ENCODE peak calls at places on chromosome 2, in nine cellular contexts. T is small intestine; D is aorta; B is CD8-positive, alpha-beta memory T cell; N is naive thymus-derived CD4-positive, alpha-beta T cell; V is mesenchymal stem cell; M is GM23248; G is cardiac muscle cell; Y is breast epithelium. U is an unnamed sample.

GRCh38 chr2:157497603-157498314 is 53.9 kb upstream of the CYTIP start:
- DNase-seq in T (peak; percentile 59), D (no peak), B (no peak), N (no peak), V (peak; percentile 32), M (peak; percentile 77), G (peak; percentile 55), Y (no peak), U (peak; percentile 36)

GRCh38 chr2:122210898-122211605 is 455.6 kb downstream of the TSN start:
- DNase-seq in T (no peak), D (no peak), B (no peak), N (no peak), V (no peak), M (no peak), G (no peak), Y (no peak), U (peak; percentile 6)

GRCh38 chr2:240967681-240968621 is 30.5 kb upstream of the SNED1 start:
- DNase-seq in T (no peak), D (peak; percentile 72), B (no peak), N (no peak), V (no peak), M (no peak), G (no peak), Y (no peak), U (no peak)

GRCh38 chr2:241033994-241034393 is 35.6 kb downstream of the SNED1 start:
- DNase-seq in T (no peak), D (no peak), B (no peak), N (no peak), V (no peak), M (no peak), G (no peak), Y (peak; percentile 1), U (no peak)

GRCh38 chr2:227503433-227504406 is 31.8 kb downstream of the AGFG1 start:
- DNase-seq in T (peak; percentile 64), D (no peak), B (no peak), N (no peak), V (peak; percentile 43), M (peak; percentile 88), G (peak; percentile 53), Y (peak; percentile 30), U (peak; percentile 58)

GRCh38 chr2:43541165-43541564 is 54.7 kb downstream of the THADA start:
- DNase-seq in T (no peak), D (no peak), B (no peak), N (no peak), V (no peak), M (peak; percentile 61), G (no peak), Y (no peak), U (no peak)

GRCh38 chr2:113977660-113978523 is 88.0 kb downstream of the ACTR3 start:
- DNase-seq in T (peak; percentile 42), D (no peak), B (no peak), N (no peak), V (peak; percentile 60), M (peak; percentile 75), G (peak; percentile 68), Y (peak; percentile 83), U (peak; percentile 71)

GRCh38 chr2:24050041-24050655 is 607 bp downstream of the FKBP1B start:
- DNase-seq in T (peak; percentile 29), D (peak; percentile 81), B (no peak), N (no peak), V (peak; percentile 34), M (peak; percentile 48), G (peak; percentile 31), Y (no peak), U (no peak)

GRCh38 chr2:190343170-190343499 is 254 bp upstream of the INPP1 start:
- DNase-seq in T (no peak), D (no peak), B (no peak), N (no peak), V (no peak), M (no peak), G (no peak), Y (no peak), U (no peak)

GRCh38 chr2:38438536-38439225 is 61.6 kb upstream of the ATL2 start:
- DNase-seq in T (no peak), D (no peak), B (no peak), N (no peak), V (no peak), M (no peak), G (no peak), Y (no peak), U (no peak)

GRCh38 chr2:22238967-22239366 is 1115.2 kb downstream of the TDRD15 start:
- DNase-seq in T (no peak), D (no peak), B (no peak), N (no peak), V (no peak), M (no peak), G (no peak), Y (no peak), U (no peak)

GRCh38 chr2:29262681-29263260 is 147.6 kb downstream of the CLIP4 start:
- DNase-seq in T (peak; percentile 11), D (no peak), B (no peak), N (no peak), V (no peak), M (no peak), G (no peak), Y (no peak), U (peak; percentile 24)

GRCh38 chr2:86020984-86021383 is 84.7 kb downstream of the POLR1A start:
- DNase-seq in T (no peak), D (peak; percentile 87), B (no peak), N (no peak), V (no peak), M (peak; percentile 39), G (peak; percentile 56), Y (no peak), U (peak; percentile 66)

GRCh38 chr2:96536445-96537065 is at the start of gene ARID5A:
- DNase-seq in T (peak; percentile 90), D (peak; percentile 98), B (peak; percentile 92), N (peak; percentile 84), V (peak; percentile 91), M (peak; percentile 93), G (peak; percentile 92), Y (peak; percentile 95), U (peak; percentile 78)

GRCh38 chr2:96534131-96534530 is 2.4 kb upstream of the ARID5A start:
- DNase-seq in T (no peak), D (peak; percentile 15), B (no peak), N (no peak), V (no peak), M (no peak), G (peak; percentile 17), Y (no peak), U (no peak)

GRCh38 chr2:96533292-96534073 is 3.1 kb upstream of the ARID5A start:
- DNase-seq in T (no peak), D (peak; percentile 95), B (no peak), N (no peak), V (peak; percentile 83), M (peak; percentile 93), G (peak; percentile 85), Y (peak; percentile 92), U (peak; percentile 26)

GRCh38 chr2:96535331-96535730 is 1.2 kb upstream of the ARID5A start:
- DNase-seq in T (no peak), D (peak; percentile 32), B (no peak), N (no peak), V (no peak), M (no peak), G (no peak), Y (no peak), U (no peak)

GRCh38 chr2:96534701-96535181 is 1.8 kb upstream of the ARID5A start:
- DNase-seq in T (no peak), D (peak; percentile 54), B (no peak), N (no peak), V (no peak), M (no peak), G (no peak), Y (peak; percentile 86), U (no peak)
- H3K4me1 ChIP-seq in T (no peaks in the 10 kb centered on the region), D (peaks cover 4% of the 10 kb centered on the region), B (peaks cover 45% of the 10 kb centered on the region), N (peaks cover 32% of the 10 kb centered on the region), V (peaks cover 53% of the 10 kb centered on the region), M (peaks cover 48% of the 10 kb centered on the region), G (peaks cover 37% of the 10 kb centered on the region), Y (peaks cover 46% of the 10 kb centered on the region), U (peaks cover 47% of the 10 kb centered on the region)

GRCh38 chr2:39522518-39522877 is 85.4 kb upstream of the MAP4K3 start:
- DNase-seq in T (no peak), D (no peak), B (no peak), N (no peak), V (no peak), M (no peak), G (no peak), Y (no peak), U (no peak)
- H3K27ac ChIP-seq in T (no peak overlapping the region), D (no peak overlapping the region), B (no peak overlapping the region), N (no peak overlapping the region), V (peak overlapping the region; percentile 74), M (no peak overlapping the region), G (no peak overlapping the region), Y (no peak overlapping the region), U (peak overlapping the region; percentile 84)

DNA sequence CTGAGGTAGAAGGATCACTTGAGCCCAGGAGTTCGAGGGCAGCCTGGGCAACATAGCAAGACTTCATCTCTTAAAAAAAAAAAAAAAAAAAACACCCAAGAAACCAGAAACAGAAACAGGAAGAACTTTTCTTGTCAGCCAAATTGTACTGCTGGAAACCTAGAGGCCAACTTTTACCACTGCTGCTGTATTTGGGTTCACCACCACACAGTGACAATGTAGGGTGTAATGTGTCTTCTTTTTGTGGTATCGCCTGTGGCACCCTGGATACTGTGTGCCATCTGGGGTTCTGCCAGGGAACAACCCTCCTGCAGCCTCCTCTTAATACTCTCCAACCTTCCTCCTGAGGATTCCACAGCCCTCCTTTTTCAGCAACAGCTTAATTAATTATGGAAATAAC is 72.6 kb downstream of the STK39 start:
- DNase-seq in T (no peak), D (no peak), B (no peak), N (no peak), V (no peak), M (no peak), G (no peak), Y (no peak), U (no peak)
- H3K4me3 ChIP-seq in T (no peak overlapping the region), D (no peak overlapping the region), B (no peak overlapping the region), N (no peak overlapping the region), V (no peak overlapping the region), M (no peak overlapping the region), G (no peak overlapping the region), Y (no peak overlapping the region), U (no peak overlapping the region)

DNA sequence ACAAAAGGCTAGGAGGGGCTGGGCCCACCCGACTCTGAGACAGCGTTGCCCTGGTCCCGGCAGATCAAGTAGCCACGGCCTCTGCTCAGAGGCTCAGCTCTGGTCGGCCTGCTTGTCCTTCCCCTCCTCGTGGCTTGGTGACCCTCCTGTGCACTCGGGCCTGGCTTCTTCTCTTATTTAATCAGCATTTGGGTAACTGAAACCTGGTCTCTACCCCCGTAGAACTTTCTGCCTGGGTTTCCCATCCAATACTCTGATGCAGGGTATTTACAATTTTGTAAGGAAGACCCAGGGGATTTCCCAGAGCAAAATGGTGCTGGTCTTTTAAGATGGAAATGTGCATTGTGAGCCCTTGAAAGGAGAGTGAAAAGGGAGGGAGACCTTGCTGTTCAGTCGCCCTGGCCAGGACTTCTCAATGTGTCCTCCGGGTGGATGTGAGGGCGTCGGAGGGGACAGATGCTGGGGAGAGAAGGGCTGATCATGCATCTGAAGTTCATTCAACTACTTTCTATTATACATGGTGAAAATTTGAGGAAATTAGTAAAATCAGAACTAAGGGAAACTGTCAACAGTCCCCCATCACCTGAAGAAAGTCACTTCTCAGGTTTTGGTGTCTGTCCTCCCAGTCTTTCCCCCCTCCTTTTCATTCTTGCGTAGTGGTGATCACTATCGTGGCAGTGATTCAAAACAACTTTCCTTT is 17.6 kb upstream of the ACKR3 start:
- DNase-seq in T (no peak), D (no peak), B (no peak), N (no peak), V (no peak), M (no peak), G (no peak), Y (no peak), U (no peak)
- H3K4me1 ChIP-seq in T (no peaks in the 10 kb centered on the region), D (no peaks in the 10 kb centered on the region), B (peaks cover 67% of the 10 kb centered on the region), N (peaks cover 51% of the 10 kb centered on the region), V (no peaks in the 10 kb centered on the region), M (no peaks in the 10 kb centered on the region), G (peaks cover 12% of the 10 kb centered on the region), Y (no peaks in the 10 kb centered on the region), U (no peaks in the 10 kb centered on the region)

U was measured in astrocyte.